ENCODE peak calls at places on chromosome 12, in nine cellular contexts. L is testis, X is ovary, Q is breast epithelium, H is adipocyte, E is hepatocyte, S is heart right ventricle, D is GM12878, M is Peyer's patch. U is an unnamed sample. For H3K27me3 and H3K36me3, the result is how much of the 10 kb centered on the place peaks cover.

GRCh38 chr12:3683670-3684069 is 69.2 kb downstream of the CRACR2A start:
- DNase-seq in L (peak), X (no peak), H (no peak), Q (no peak), S (no peak), E (no peak), M (no peak), D (no peak), U (no peak)

GRCh38 chr12:123995023-123995422 is 22.0 kb downstream of the ZNF664 start:
- DNase-seq in L (no peak), Q (no peak), E (no peak), S (no peak), M (no peak), X (no peak), D (no peak), H (no peak), U (no peak)

GRCh38 chr12:131607658-131608447 is 103.0 kb upstream of the SFSWAP start:
- DNase-seq in D (peak), H (no peak), X (no peak), L (no peak), S (no peak), Q (no peak), M (no peak), E (no peak), U (no peak)

GRCh38 chr12:52870361-52871290 is 21.8 kb upstream of the KRT78 start:
- DNase-seq in H (peak), M (peak), X (no peak), Q (no peak), D (no peak), L (peak), S (peak), E (peak), U (peak)

GRCh38 chr12:31797230-31797872 is 68.5 kb upstream of the AMN1 start:
- DNase-seq in D (no peak), M (no peak), S (no peak), Q (no peak), H (no peak), E (no peak), X (no peak), L (no peak), U (no peak)

GRCh38 chr12:65335021-65335714 is 56.7 kb downstream of the MSRB3 start:
- DNase-seq in L (no peak), H (peak), E (peak), M (no peak), X (peak), Q (no peak), S (no peak), D (no peak), U (no peak)

GRCh38 chr12:54164402-54165145 is 24.2 kb downstream of the SMUG1 start:
- DNase-seq in H (no peak), L (no peak), X (no peak), E (no peak), M (no peak), D (no peak), Q (no peak), S (no peak), U (peak)

GRCh38 chr12:6038160-6038559 is 86.3 kb downstream of the VWF start:
- DNase-seq in X (no peak), H (peak), Q (no peak), E (peak), M (no peak), L (peak), D (no peak), S (no peak), U (peak)

GRCh38 chr12:53221203-53222076 is 10.6 kb downstream of the RARG start:
- DNase-seq in D (no peak), S (peak), L (peak), M (peak), H (peak), E (peak), Q (peak), X (peak), U (peak)

GRCh38 chr12:9868271-9868815 is 811 bp downstream of the CLEC2B start:
- DNase-seq in L (no peak), Q (no peak), H (no peak), M (no peak), X (no peak), E (no peak), D (no peak), S (no peak), U (no peak)

GRCh38 chr12:25119020-25119419 is 75.9 kb downstream of the DNAI7 start:
- DNase-seq in L (no peak), H (no peak), X (no peak), Q (no peak), D (no peak), M (no peak), S (no peak), E (no peak), U (peak)

GRCh38 chr12:71900091-71900490 is 38.6 kb upstream of the TPH2 start:
- DNase-seq in X (no peak), H (peak), Q (no peak), E (no peak), S (no peak), D (no peak), M (no peak), L (no peak), U (no peak)

GRCh38 chr12:109218996-109219395 is 90.1 kb downstream of the FOXN4 start:
- DNase-seq in Q (no peak), E (no peak), X (no peak), M (no peak), L (no peak), S (no peak), H (no peak), D (no peak), U (no peak)

GRCh38 chr12:45220366-45220931 is 4.6 kb downstream of the ANO6 start:
- DNase-seq in M (no peak), D (no peak), E (no peak), L (no peak), Q (no peak), H (peak), S (no peak), X (no peak), U (no peak)

GRCh38 chr12:80282761-80283160 is 161.3 kb upstream of the PTPRQ start:
- DNase-seq in Q (no peak), L (no peak), H (peak), S (no peak), X (no peak), E (no peak), D (no peak), M (no peak), U (no peak)

GRCh38 chr12:92736605-92737004 is 33.8 kb downstream of the PLEKHG7 start:
- DNase-seq in L (no peak), D (no peak), S (no peak), H (no peak), E (no peak), Q (no peak), X (no peak), M (no peak), U (no peak)

GRCh38 chr12:121797937-121798801 is 4.7 kb upstream of the RHOF start:
- DNase-seq in M (peak), H (peak), D (no peak), X (peak), S (peak), Q (no peak), L (peak), E (peak), U (peak)

GRCh38 chr12:131000000-131000486 is 46.3 kb downstream of the ADGRD1 start:
- DNase-seq in D (no peak), H (no peak), M (peak), S (no peak), E (no peak), L (no peak), Q (no peak), X (no peak), U (no peak)

GRCh38 chr12:27501956-27502562 is 21.9 kb upstream of the PPFIBP1 start:
- DNase-seq in X (no peak), E (no peak), Q (no peak), D (no peak), S (no peak), H (no peak), L (no peak), M (no peak), U (no peak)

GRCh38 chr12:88538250-88538649 is 42.0 kb downstream of the KITLG start:
- DNase-seq in E (no peak), Q (no peak), X (no peak), L (no peak), D (no peak), H (peak), M (no peak), S (no peak), U (no peak)

GRCh38 chr12:92107621-92108131 is 38.0 kb downstream of the BTG1 start:
- DNase-seq in H (no peak), Q (no peak), E (no peak), S (no peak), X (no peak), M (no peak), D (no peak), L (no peak), U (no peak)

GRCh38 chr12:71872999-71873398 is 33.4 kb downstream of the TBC1D15 start:
- DNase-seq in X (no peak), H (no peak), Q (no peak), L (no peak), M (no peak), D (no peak), S (no peak), E (no peak), U (no peak)

GRCh38 chr12:24947541-24948451 is 1.1 kb downstream of the BCAT1 start:
- DNase-seq in H (peak), D (no peak), Q (no peak), L (no peak), S (no peak), X (no peak), E (no peak), M (no peak), U (no peak)

GRCh38 chr12:99824900-99825562 is 159.7 kb downstream of the ANKS1B start:
- DNase-seq in H (peak), E (no peak), X (no peak), M (no peak), S (no peak), Q (no peak), D (no peak), L (no peak), U (no peak)

GRCh38 chr12:51828951-51829581 is 19.5 kb downstream of the FIGNL2 start:
- DNase-seq in D (no peak), Q (no peak), L (no peak), S (no peak), H (no peak), M (no peak), X (no peak), E (no peak), U (peak)

GRCh38 chr12:1013618-1014489 is 22.8 kb downstream of the ERC1 start:
- DNase-seq in X (no peak), Q (no peak), S (no peak), H (peak), L (no peak), D (no peak), E (peak), M (no peak), U (no peak)

GRCh38 chr12:113551563-113551962 is 79.9 kb upstream of the LHX5 start:
- DNase-seq in Q (no peak), L (no peak), H (no peak), S (no peak), D (no peak), X (no peak), E (no peak), M (no peak), U (no peak)

GRCh38 chr12:46946137-46946536 is 120.3 kb upstream of the SLC38A4 start:
- DNase-seq in D (no peak), Q (no peak), H (peak), L (no peak), E (no peak), M (no peak), X (no peak), S (no peak), U (no peak)

GRCh38 chr12:5796171-5797091 is 148.6 kb downstream of the ANO2 start:
- DNase-seq in D (no peak), X (peak), M (peak), H (peak), E (peak), S (peak), Q (no peak), L (peak), U (peak)

GRCh38 chr12:111775205-111776193 is 8.8 kb downstream of the ALDH2 start:
- DNase-seq in Q (peak), E (peak), D (peak), S (peak), H (peak), M (peak), L (peak), X (peak), U (no peak)

GRCh38 chr12:121278450-121279375 is 17.8 kb downstream of the CAMKK2 start:
- DNase-seq in S (peak), E (no peak), Q (no peak), L (peak), M (no peak), H (no peak), X (peak), D (no peak), U (peak)

GRCh38 chr12:32115404-32116104 is 8.9 kb downstream of the BICD1 start:
- DNase-seq in E (peak), Q (peak), D (no peak), S (peak), M (no peak), H (peak), X (peak), L (peak), U (no peak)

GRCh38 chr12:52231305-52232232 is 1.5 kb upstream of the KRT7 start:
- DNase-seq in D (no peak), L (no peak), X (no peak), E (no peak), Q (peak), M (no peak), S (no peak), H (no peak), U (peak)

GRCh38 chr12:89211456-89211855 is 140.8 kb downstream of the DUSP6 start:
- DNase-seq in S (no peak), Q (no peak), X (no peak), D (no peak), L (no peak), M (no peak), H (peak), E (no peak), U (no peak)

GRCh38 chr12:98803468-98804209 is 158.5 kb downstream of the APAF1 start:
- DNase-seq in S (no peak), L (no peak), X (no peak), H (no peak), M (no peak), Q (no peak), D (no peak), E (no peak), U (no peak)

GRCh38 chr12:34033628-34034296 is 11.5 kb downstream of the ALG10 start:
- DNase-seq in X (no peak), S (no peak), D (no peak), Q (no peak), H (peak), E (peak), L (no peak), M (no peak), U (no peak)

GRCh38 chr12:12070674-12071661 is at the start of gene BCL2L14:
- DNase-seq in D (peak), X (no peak), Q (no peak), E (peak), H (no peak), S (no peak), L (no peak), M (no peak), U (peak)

DNA sequence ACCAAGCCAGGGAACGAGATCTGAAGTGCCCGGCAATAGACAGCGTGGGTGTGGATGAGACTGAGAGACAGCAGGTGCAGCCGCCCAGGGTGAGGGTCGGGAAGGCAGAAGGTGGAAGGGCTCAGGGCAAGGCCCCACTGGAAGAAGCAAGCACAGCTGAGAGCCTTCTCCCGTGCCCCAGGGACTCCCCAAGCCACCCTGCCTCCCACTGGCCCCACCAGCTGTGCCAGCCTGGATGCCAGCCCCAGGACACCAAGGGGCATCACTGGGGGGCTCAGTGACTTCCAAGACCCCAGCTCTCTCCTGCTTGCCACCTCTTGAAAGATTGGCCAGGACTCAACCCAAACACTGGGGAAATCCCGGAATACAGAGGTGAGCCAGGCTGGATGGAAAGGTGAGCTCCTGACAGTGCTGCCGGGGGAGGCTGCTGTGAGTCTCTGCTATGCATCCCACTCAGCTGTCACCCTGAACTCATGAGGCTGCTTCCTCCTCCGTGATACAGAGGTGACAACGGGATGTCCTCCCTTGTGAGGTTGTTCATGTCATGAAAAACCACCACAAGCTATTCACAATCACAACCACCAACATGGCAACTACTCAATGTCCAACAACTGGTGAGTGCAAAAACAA is 13.8 kb downstream of the TESC start:
- DNase-seq in H (no peak), D (no peak), E (no peak), Q (no peak), X (no peak), M (peak), S (no peak), L (no peak), U (peak)
- H3K27me3 ChIP-seq in H (under half), D (under half), E (under half), Q (under half), X (under half), M (under half), S (under half), L (under half), U (under half)

DNA sequence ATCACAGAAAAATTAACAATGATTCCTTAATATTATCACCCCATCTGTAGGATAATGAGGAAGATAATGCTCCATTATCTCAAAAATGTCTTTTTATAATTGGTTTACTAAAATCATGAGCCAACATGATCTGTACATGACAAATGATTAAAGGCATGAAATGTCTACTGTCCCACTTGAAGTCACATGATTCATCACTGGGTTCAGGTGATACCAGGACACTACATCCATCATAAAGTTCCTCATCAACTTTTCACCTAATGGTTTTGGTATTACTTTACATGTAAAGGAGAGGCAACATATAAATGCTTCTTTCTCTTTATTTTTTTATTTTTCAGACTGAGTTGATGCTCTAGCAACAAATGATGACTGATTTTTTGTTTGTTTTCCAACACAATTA is 313.3 kb downstream of the MED13L start:
- DNase-seq in Q (no peak), E (no peak), H (no peak), L (no peak), D (no peak), S (no peak), X (no peak), M (no peak), U (no peak)
- H3K36me3 ChIP-seq in Q (under half), E (under half), H (half or more), L (under half), D (under half), S (half or more), X (under half), M (under half), U (under half)

GRCh38 chr12:132621657-132622435 is 3.3 kb downstream of the P2RX2 start:
- DNase-seq in Q (no peak), H (no peak), X (no peak), E (no peak), M (no peak), L (no peak), D (no peak), S (no peak), U (no peak)
- H3K4me3 ChIP-seq in Q (no peak), H (no peak), X (no peak), E (no peak), M (no peak), L (no peak), D (no peak), S (no peak), U (no peak)

DNA sequence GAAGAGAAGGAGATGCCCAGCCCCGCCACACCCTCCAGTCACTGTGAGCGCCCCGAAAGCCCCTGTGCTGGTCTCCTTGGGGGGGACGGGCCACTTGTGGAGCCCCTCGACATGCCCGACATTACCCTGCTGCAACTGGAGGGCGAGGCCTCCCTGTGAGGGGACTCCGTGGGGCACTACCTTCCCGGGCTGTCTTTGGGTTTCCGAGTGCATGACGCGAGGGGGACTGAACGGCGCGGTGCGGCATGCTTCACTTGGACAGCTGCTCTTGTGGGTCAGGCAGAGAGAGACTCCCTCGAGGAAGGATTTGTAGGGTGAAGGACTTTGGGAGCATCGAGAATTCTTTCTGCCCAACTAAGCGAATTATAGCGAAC is 1.1 kb downstream of the CCDC184 start:
- DNase-seq in H (no peak), L (no peak), X (no peak), M (no peak), Q (no peak), S (no peak), D (no peak), E (no peak), U (peak)
- H3K27me3 ChIP-seq in H (under half), L (under half), X (under half), M (under half), Q (under half), S (half or more), D (under half), E (under half), U (half or more)

DNA sequence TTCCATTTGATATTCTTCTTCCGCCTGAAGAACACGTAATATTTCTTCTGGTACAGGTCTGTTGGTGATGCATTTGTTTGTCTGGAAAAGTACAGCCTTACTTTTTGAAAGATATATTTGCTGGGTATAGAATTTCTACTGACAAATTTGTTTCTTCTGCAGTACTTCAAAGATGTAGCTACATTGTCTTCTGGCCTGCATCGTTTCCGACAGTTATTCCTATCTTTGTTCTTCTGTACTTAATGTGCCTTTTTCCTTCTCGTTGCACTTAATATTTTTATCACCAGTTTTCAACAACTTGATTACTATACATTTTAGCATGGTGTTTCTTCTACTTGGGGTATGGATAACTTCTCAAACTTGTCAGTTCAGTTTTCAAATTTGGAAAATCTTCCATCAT is 47.1 kb downstream of the SENP1 start:
- DNase-seq in X (no peak), L (no peak), D (no peak), H (no peak), Q (no peak), S (no peak), E (no peak), M (no peak), U (no peak)
- H3K36me3 ChIP-seq in X (under half), L (under half), D (under half), H (half or more), Q (under half), S (under half), E (under half), M (under half), U (under half)